ENCODE peak calls at places on chromosomes 6 and 20, in ten cellular contexts. One of them, this sample, is unnamed. For H3K9me3, the result is how much of the 10 kb centered on the place peaks cover.

GRCh38 chr6:168075216-168075615 is 3.8 kb downstream of the FRMD1 start:
- DNase-seq in mesenchymal stem cell: no peak
- DNase-seq in heart right ventricle: no peak
- DNase-seq in fibroblast of lung: no peak
- DNase-seq in adrenal gland: no peak
- DNase-seq in right cardiac atrium: no peak
- DNase-seq in GM23248: no peak
- DNase-seq in neuronal stem cell: no peak
- DNase-seq in testis: no peak
- DNase-seq in left ventricle myocardium inferior: no peak
- DNase-seq in this sample: no peak

GRCh38 chr20:408843-409696 is 971 bp downstream of the RBCK1 start:
- DNase-seq in mesenchymal stem cell: no peak
- DNase-seq in heart right ventricle: no peak
- DNase-seq in fibroblast of lung: no peak
- DNase-seq in adrenal gland: no peak
- DNase-seq in right cardiac atrium: no peak
- DNase-seq in GM23248: peak
- DNase-seq in neuronal stem cell: no peak
- DNase-seq in testis: no peak
- DNase-seq in left ventricle myocardium inferior: no peak
- DNase-seq in this sample: peak

GRCh38 chr20:20498081-20498861 is 130.4 kb downstream of the INSM1 start:
- DNase-seq in mesenchymal stem cell: peak
- DNase-seq in heart right ventricle: no peak
- DNase-seq in fibroblast of lung: peak
- DNase-seq in adrenal gland: peak
- DNase-seq in right cardiac atrium: no peak
- DNase-seq in GM23248: peak
- DNase-seq in neuronal stem cell: peak
- DNase-seq in testis: no peak
- DNase-seq in left ventricle myocardium inferior: no peak
- DNase-seq in this sample: no peak

GRCh38 chr6:105646391-105646867 is 243.5 kb upstream of the PREP start:
- DNase-seq in mesenchymal stem cell: peak
- DNase-seq in heart right ventricle: no peak
- DNase-seq in fibroblast of lung: peak
- DNase-seq in adrenal gland: no peak
- DNase-seq in right cardiac atrium: no peak
- DNase-seq in GM23248: peak
- DNase-seq in neuronal stem cell: no peak
- DNase-seq in testis: no peak
- DNase-seq in left ventricle myocardium inferior: no peak
- DNase-seq in this sample: no peak

GRCh38 chr6:111646034-111646433 is 40.4 kb upstream of the TRAF3IP2 start:
- DNase-seq in mesenchymal stem cell: no peak
- DNase-seq in heart right ventricle: no peak
- DNase-seq in fibroblast of lung: no peak
- DNase-seq in adrenal gland: no peak
- DNase-seq in right cardiac atrium: no peak
- DNase-seq in GM23248: no peak
- DNase-seq in neuronal stem cell: no peak
- DNase-seq in testis: no peak
- DNase-seq in left ventricle myocardium inferior: no peak
- DNase-seq in this sample: no peak

GRCh38 chr6:40538556-40538955 is 48.6 kb downstream of the LRFN2 start:
- DNase-seq in mesenchymal stem cell: no peak
- DNase-seq in heart right ventricle: no peak
- DNase-seq in fibroblast of lung: no peak
- DNase-seq in adrenal gland: no peak
- DNase-seq in right cardiac atrium: no peak
- DNase-seq in GM23248: no peak
- DNase-seq in neuronal stem cell: no peak
- DNase-seq in testis: no peak
- DNase-seq in left ventricle myocardium inferior: no peak
- DNase-seq in this sample: no peak

GRCh38 chr6:88480822-88481221 is 314.7 kb upstream of the CNR1 start:
- DNase-seq in mesenchymal stem cell: no peak
- DNase-seq in heart right ventricle: no peak
- DNase-seq in fibroblast of lung: no peak
- DNase-seq in adrenal gland: no peak
- DNase-seq in right cardiac atrium: no peak
- DNase-seq in GM23248: no peak
- DNase-seq in neuronal stem cell: no peak
- DNase-seq in testis: no peak
- DNase-seq in left ventricle myocardium inferior: no peak
- DNase-seq in this sample: no peak

GRCh38 chr6:106125925-106126435 is 39.8 kb downstream of the PRDM1 start:
- DNase-seq in mesenchymal stem cell: no peak
- DNase-seq in heart right ventricle: no peak
- DNase-seq in fibroblast of lung: peak
- DNase-seq in adrenal gland: no peak
- DNase-seq in right cardiac atrium: no peak
- DNase-seq in GM23248: peak
- DNase-seq in neuronal stem cell: no peak
- DNase-seq in testis: no peak
- DNase-seq in left ventricle myocardium inferior: no peak
- DNase-seq in this sample: no peak

GRCh38 chr6:54198134-54198533 is 86.9 kb downstream of the MLIP start:
- DNase-seq in mesenchymal stem cell: peak
- DNase-seq in heart right ventricle: no peak
- DNase-seq in fibroblast of lung: no peak
- DNase-seq in adrenal gland: no peak
- DNase-seq in right cardiac atrium: no peak
- DNase-seq in GM23248: no peak
- DNase-seq in neuronal stem cell: no peak
- DNase-seq in testis: no peak
- DNase-seq in left ventricle myocardium inferior: no peak
- DNase-seq in this sample: no peak

GRCh38 chr6:115838763-115839401 is 221.8 kb downstream of the FRK start:
- DNase-seq in mesenchymal stem cell: peak
- DNase-seq in heart right ventricle: no peak
- DNase-seq in fibroblast of lung: no peak
- DNase-seq in adrenal gland: peak
- DNase-seq in right cardiac atrium: peak
- DNase-seq in GM23248: peak
- DNase-seq in neuronal stem cell: no peak
- DNase-seq in testis: peak
- DNase-seq in left ventricle myocardium inferior: no peak
- DNase-seq in this sample: peak

GRCh38 chr20:5703542-5704215 is 46.5 kb upstream of the SHLD1 start:
- DNase-seq in mesenchymal stem cell: no peak
- DNase-seq in heart right ventricle: no peak
- DNase-seq in fibroblast of lung: peak
- DNase-seq in adrenal gland: no peak
- DNase-seq in right cardiac atrium: no peak
- DNase-seq in GM23248: no peak
- DNase-seq in neuronal stem cell: no peak
- DNase-seq in testis: no peak
- DNase-seq in left ventricle myocardium inferior: no peak
- DNase-seq in this sample: no peak

GRCh38 chr6:160331753-160332152 is 16.4 kb upstream of the SLC22A3 start:
- DNase-seq in mesenchymal stem cell: no peak
- DNase-seq in heart right ventricle: no peak
- DNase-seq in fibroblast of lung: no peak
- DNase-seq in adrenal gland: no peak
- DNase-seq in right cardiac atrium: no peak
- DNase-seq in GM23248: no peak
- DNase-seq in neuronal stem cell: no peak
- DNase-seq in testis: no peak
- DNase-seq in left ventricle myocardium inferior: no peak
- DNase-seq in this sample: no peak

GRCh38 chr20:62793757-62794006 is 2.6 kb upstream of the MRGBP start:
- DNase-seq in mesenchymal stem cell: no peak
- DNase-seq in heart right ventricle: no peak
- DNase-seq in fibroblast of lung: no peak
- DNase-seq in adrenal gland: no peak
- DNase-seq in right cardiac atrium: no peak
- DNase-seq in GM23248: no peak
- DNase-seq in neuronal stem cell: no peak
- DNase-seq in testis: no peak
- DNase-seq in left ventricle myocardium inferior: no peak
- DNase-seq in this sample: no peak

GRCh38 chr6:159416891-159417540 is 247.8 kb downstream of the FNDC1 start:
- DNase-seq in mesenchymal stem cell: no peak
- DNase-seq in heart right ventricle: no peak
- DNase-seq in fibroblast of lung: no peak
- DNase-seq in adrenal gland: no peak
- DNase-seq in right cardiac atrium: no peak
- DNase-seq in GM23248: peak
- DNase-seq in neuronal stem cell: no peak
- DNase-seq in testis: no peak
- DNase-seq in left ventricle myocardium inferior: no peak
- DNase-seq in this sample: no peak

GRCh38 chr6:10413850-10414765 is 766 bp downstream of the TFAP2A start:
- DNase-seq in mesenchymal stem cell: no peak
- DNase-seq in heart right ventricle: no peak
- DNase-seq in fibroblast of lung: no peak
- DNase-seq in adrenal gland: no peak
- DNase-seq in right cardiac atrium: no peak
- DNase-seq in GM23248: peak
- DNase-seq in neuronal stem cell: no peak
- DNase-seq in testis: no peak
- DNase-seq in left ventricle myocardium inferior: no peak
- DNase-seq in this sample: peak

GRCh38 chr20:15654208-15654649 is 919.0 kb downstream of the KIF16B start:
- DNase-seq in mesenchymal stem cell: peak
- DNase-seq in heart right ventricle: no peak
- DNase-seq in fibroblast of lung: peak
- DNase-seq in adrenal gland: peak
- DNase-seq in right cardiac atrium: no peak
- DNase-seq in GM23248: peak
- DNase-seq in neuronal stem cell: peak
- DNase-seq in testis: peak
- DNase-seq in left ventricle myocardium inferior: no peak
- DNase-seq in this sample: peak

GRCh38 chr6:46273911-46274310 is 103.1 kb upstream of the ENPP5 start:
- DNase-seq in mesenchymal stem cell: no peak
- DNase-seq in heart right ventricle: no peak
- DNase-seq in fibroblast of lung: no peak
- DNase-seq in adrenal gland: no peak
- DNase-seq in right cardiac atrium: no peak
- DNase-seq in GM23248: no peak
- DNase-seq in neuronal stem cell: no peak
- DNase-seq in testis: no peak
- DNase-seq in left ventricle myocardium inferior: no peak
- DNase-seq in this sample: no peak

GRCh38 chr6:148854992-148855391 is 108.2 kb downstream of the UST start:
- DNase-seq in mesenchymal stem cell: no peak
- DNase-seq in heart right ventricle: no peak
- DNase-seq in fibroblast of lung: no peak
- DNase-seq in adrenal gland: no peak
- DNase-seq in right cardiac atrium: no peak
- DNase-seq in GM23248: no peak
- DNase-seq in neuronal stem cell: no peak
- DNase-seq in testis: peak
- DNase-seq in left ventricle myocardium inferior: no peak
- DNase-seq in this sample: peak

GRCh38 chr20:5118220-5119142 is 1.3 kb downstream of the PCNA start:
- DNase-seq in mesenchymal stem cell: peak
- DNase-seq in heart right ventricle: no peak
- DNase-seq in fibroblast of lung: peak
- DNase-seq in adrenal gland: peak
- DNase-seq in right cardiac atrium: no peak
- DNase-seq in GM23248: peak
- DNase-seq in neuronal stem cell: no peak
- DNase-seq in testis: no peak
- DNase-seq in left ventricle myocardium inferior: no peak
- DNase-seq in this sample: no peak

GRCh38 chr20:39691151-39691862 is 729.2 kb downstream of the DHX35 start:
- DNase-seq in mesenchymal stem cell: no peak
- DNase-seq in heart right ventricle: no peak
- DNase-seq in fibroblast of lung: no peak
- DNase-seq in adrenal gland: no peak
- DNase-seq in right cardiac atrium: no peak
- DNase-seq in GM23248: peak
- DNase-seq in neuronal stem cell: no peak
- DNase-seq in testis: no peak
- DNase-seq in left ventricle myocardium inferior: no peak
- DNase-seq in this sample: no peak
- H3K9me3 ChIP-seq in mesenchymal stem cell: under half
- H3K9me3 ChIP-seq in heart right ventricle: under half
- H3K9me3 ChIP-seq in fibroblast of lung: under half
- H3K9me3 ChIP-seq in adrenal gland: under half
- H3K9me3 ChIP-seq in right cardiac atrium: under half
- H3K9me3 ChIP-seq in GM23248: under half
- H3K9me3 ChIP-seq in neuronal stem cell: under half
- H3K9me3 ChIP-seq in testis: under half
- H3K9me3 ChIP-seq in left ventricle myocardium inferior: under half
- H3K9me3 ChIP-seq in this sample: under half

GRCh38 chr20:18057994-18058349 is 256 bp upstream of the OVOL2 start:
- DNase-seq in mesenchymal stem cell: no peak
- DNase-seq in heart right ventricle: no peak
- DNase-seq in fibroblast of lung: no peak
- DNase-seq in adrenal gland: no peak
- DNase-seq in right cardiac atrium: no peak
- DNase-seq in GM23248: no peak
- DNase-seq in neuronal stem cell: no peak
- DNase-seq in testis: no peak
- DNase-seq in left ventricle myocardium inferior: no peak
- DNase-seq in this sample: no peak
- H3K4me3 ChIP-seq in mesenchymal stem cell: no peak
- H3K4me3 ChIP-seq in heart right ventricle: peak
- H3K4me3 ChIP-seq in fibroblast of lung: no peak
- H3K4me3 ChIP-seq in adrenal gland: no peak
- H3K4me3 ChIP-seq in right cardiac atrium: no peak
- H3K4me3 ChIP-seq in GM23248: no peak
- H3K4me3 ChIP-seq in neuronal stem cell: no peak
- H3K4me3 ChIP-seq in testis: peak
- H3K4me3 ChIP-seq in left ventricle myocardium inferior: peak
- H3K4me3 ChIP-seq in this sample: peak

GRCh38 chr20:22577515-22578220 is 6.7 kb downstream of the FOXA2 start:
- DNase-seq in mesenchymal stem cell: no peak
- DNase-seq in heart right ventricle: no peak
- DNase-seq in fibroblast of lung: no peak
- DNase-seq in adrenal gland: no peak
- DNase-seq in right cardiac atrium: no peak
- DNase-seq in GM23248: no peak
- DNase-seq in neuronal stem cell: no peak
- DNase-seq in testis: no peak
- DNase-seq in left ventricle myocardium inferior: no peak
- DNase-seq in this sample: peak
- H3K27ac ChIP-seq in mesenchymal stem cell: no peak
- H3K27ac ChIP-seq in heart right ventricle: no peak
- H3K27ac ChIP-seq in fibroblast of lung: no peak
- H3K27ac ChIP-seq in adrenal gland: no peak
- H3K27ac ChIP-seq in right cardiac atrium: no peak
- H3K27ac ChIP-seq in GM23248: no peak
- H3K27ac ChIP-seq in neuronal stem cell: no peak
- H3K27ac ChIP-seq in testis: no peak
- H3K27ac ChIP-seq in left ventricle myocardium inferior: no peak
- H3K27ac ChIP-seq in this sample: no peak

DNA sequence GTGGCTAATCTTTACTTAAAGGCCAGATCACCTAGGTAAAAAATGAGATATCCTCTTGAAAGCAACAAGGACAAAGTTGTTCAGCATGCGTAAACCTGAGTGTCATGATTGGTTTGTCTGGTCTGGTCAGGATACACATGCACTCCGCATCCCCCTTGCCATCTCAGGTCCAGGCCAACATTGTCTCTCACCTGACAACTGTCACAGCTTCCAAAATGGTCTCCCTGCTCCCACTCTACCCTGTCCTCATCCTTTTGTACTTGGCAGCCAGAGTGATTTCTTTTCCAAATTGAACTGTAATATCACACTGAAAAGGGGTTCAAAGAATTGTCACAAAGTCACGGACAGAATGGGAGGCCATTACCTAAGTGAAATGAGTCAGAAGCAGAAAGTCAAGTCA is 21.1 kb upstream of the APCDD1L start:
- DNase-seq in mesenchymal stem cell: no peak
- DNase-seq in heart right ventricle: no peak
- DNase-seq in fibroblast of lung: no peak
- DNase-seq in adrenal gland: no peak
- DNase-seq in right cardiac atrium: no peak
- DNase-seq in GM23248: no peak
- DNase-seq in neuronal stem cell: no peak
- DNase-seq in testis: no peak
- DNase-seq in left ventricle myocardium inferior: no peak
- DNase-seq in this sample: peak
- H3K9me3 ChIP-seq in mesenchymal stem cell: under half
- H3K9me3 ChIP-seq in heart right ventricle: under half
- H3K9me3 ChIP-seq in fibroblast of lung: under half
- H3K9me3 ChIP-seq in adrenal gland: under half
- H3K9me3 ChIP-seq in right cardiac atrium: under half
- H3K9me3 ChIP-seq in GM23248: under half
- H3K9me3 ChIP-seq in neuronal stem cell: under half
- H3K9me3 ChIP-seq in testis: under half
- H3K9me3 ChIP-seq in left ventricle myocardium inferior: half or more
- H3K9me3 ChIP-seq in this sample: under half

This sample was measured in endodermal cell.